ENCODE peak calls at places on chromosomes 3 and 15, in five cellular contexts. V is kidney, X is uterus, H is colonic mucosa, N is ascending aorta. Q is an unnamed sample.
A peak's percentile ranks its signal among the peaks of the same experiment; 100 is the strongest.

GRCh38 chr15:38559131-38559530 is 5.5 kb downstream of the RASGRP1 start:
- DNase-seq in V (no peak), X (no peak), H (no peak), N (no peak), Q (no peak)

GRCh38 chr3:192060160-192060783 is 599.3 kb downstream of the PYDC2 start:
- DNase-seq in V (no peak), X (no peak), H (no peak), N (no peak), Q (peak; percentile 37)

GRCh38 chr3:44326035-44326434 is 12.5 kb upstream of the TCAIM start:
- DNase-seq in V (no peak), X (no peak), H (no peak), N (no peak), Q (peak; percentile 59)

GRCh38 chr3:110799236-110799635 is 272.4 kb upstream of the NECTIN3 start:
- DNase-seq in V (no peak), X (no peak), H (no peak), N (no peak), Q (no peak)

GRCh38 chr3:83934208-83935150 is 1024.3 kb upstream of the CADM2 start:
- DNase-seq in V (no peak), X (no peak), H (no peak), N (no peak), Q (peak; percentile 1)

GRCh38 chr3:105274536-105274935 is 92.2 kb upstream of the ALCAM start:
- DNase-seq in V (no peak), X (no peak), H (no peak), N (no peak), Q (no peak)

GRCh38 chr3:13042127-13042931 is 30.9 kb downstream of the IQSEC1 start:
- DNase-seq in V (peak; percentile 61), X (no peak), H (no peak), N (no peak), Q (no peak)

GRCh38 chr15:58873267-58873666 is 60.2 kb downstream of the SLTM start:
- DNase-seq in V (no peak), X (no peak), H (no peak), N (no peak), Q (peak; percentile 55)

GRCh38 chr15:53808058-53808703 is 48.7 kb upstream of the WDR72 start:
- DNase-seq in V (no peak), X (no peak), H (no peak), N (no peak), Q (peak; percentile 3)

GRCh38 chr3:12369029-12369428 is 80.2 kb downstream of the PPARG start:
- DNase-seq in V (no peak), X (no peak), H (no peak), N (no peak), Q (no peak)

GRCh38 chr3:70120360-70120966 is 120.9 kb downstream of the SAMMSON start:
- DNase-seq in V (peak; percentile 70), X (peak; percentile 21), H (peak; percentile 84), N (no peak), Q (peak; percentile 34)

GRCh38 chr3:4211610-4212009 is 91.6 kb upstream of the SETMAR start:
- DNase-seq in V (no peak), X (no peak), H (no peak), N (no peak), Q (no peak)

GRCh38 chr3:184428561-184429175 is 48.8 kb downstream of the CHRD start:
- DNase-seq in V (no peak), X (no peak), H (no peak), N (no peak), Q (no peak)

GRCh38 chr3:37952564-37952963 is 38.0 kb upstream of the VILL start:
- DNase-seq in V (no peak), X (no peak), H (no peak), N (no peak), Q (peak; percentile 85)

DNA sequence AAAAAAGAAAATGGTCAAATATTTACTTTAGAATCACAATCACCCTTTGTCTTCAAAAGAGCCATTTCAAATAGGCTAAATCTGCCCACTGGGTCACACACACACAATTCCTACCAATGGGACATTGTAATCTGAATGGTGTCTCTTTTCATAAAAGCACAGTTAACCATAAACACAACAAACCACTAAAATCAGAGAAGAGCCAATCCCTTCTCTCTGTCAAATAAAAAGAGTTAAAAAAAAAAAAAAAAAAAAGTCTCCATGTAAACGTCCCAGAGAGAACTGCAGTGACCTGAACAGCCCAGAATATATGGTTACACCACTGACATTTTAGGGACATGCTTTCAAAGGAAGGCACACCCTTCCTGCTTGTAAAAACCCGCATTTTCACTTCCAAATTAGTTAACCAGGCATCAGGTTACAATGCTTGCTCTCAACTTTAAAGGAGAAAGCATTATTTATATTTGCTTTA is 63.7 kb downstream of the PRICKLE2 start:
- DNase-seq in V (no peak), X (no peak), H (no peak), N (no peak), Q (no peak)
- H3K27ac ChIP-seq in V (no peak overlapping the region), X (no peak overlapping the region), H (no peak overlapping the region), N (no peak overlapping the region), Q (no peak overlapping the region)

DNA sequence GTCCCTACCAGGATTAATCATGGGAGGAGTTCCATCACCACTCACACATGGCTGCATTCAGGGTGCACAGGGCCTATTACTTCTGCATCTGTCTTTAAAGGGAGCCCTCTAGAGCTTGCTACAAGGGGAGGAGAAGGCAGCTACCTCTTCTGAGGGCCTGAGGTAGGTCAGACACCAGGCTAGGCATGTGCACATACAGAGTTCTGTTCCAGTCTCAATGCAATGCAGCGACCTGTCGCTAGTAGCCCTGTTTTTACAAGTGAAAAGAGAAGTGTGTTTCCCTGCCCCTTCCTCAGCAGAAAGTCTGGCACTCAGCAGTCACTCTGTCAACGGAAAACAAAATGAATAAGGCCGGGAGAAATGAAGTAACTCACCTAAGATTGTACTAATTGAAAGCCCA is 102.7 kb downstream of the ROBO2 start:
- DNase-seq in V (no peak), X (no peak), H (no peak), N (no peak), Q (no peak)
- TF ChIP-seq CTCF in V (no peak), X (no peak), H (no peak), N (no peak), Q (no peak)

DNA sequence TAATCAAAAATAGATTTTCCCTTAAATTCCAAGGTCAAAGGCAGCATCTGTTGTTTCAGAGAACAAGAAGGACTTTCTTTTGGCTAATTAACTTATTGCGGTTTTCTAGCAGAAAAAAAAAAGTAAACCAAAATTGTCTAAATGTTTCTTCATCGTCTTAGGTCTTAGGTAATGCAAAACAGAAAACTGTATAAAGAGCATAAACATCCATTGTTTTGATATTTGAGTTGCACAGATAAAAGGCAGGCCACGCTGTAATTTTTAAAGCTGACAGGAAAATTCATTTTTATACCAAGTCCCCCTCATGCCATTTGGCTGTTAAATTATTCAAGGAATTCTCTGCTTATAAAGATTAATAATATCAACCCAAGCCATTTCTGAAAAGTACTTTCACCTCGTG is 139.0 kb downstream of the TNIK start:
- DNase-seq in V (no peak), X (no peak), H (no peak), N (no peak), Q (no peak)
- H3K27ac ChIP-seq in V (no peak overlapping the region), X (peak overlapping the region; percentile 25), H (no peak overlapping the region), N (peak overlapping the region; percentile 30), Q (no peak overlapping the region)

DNA sequence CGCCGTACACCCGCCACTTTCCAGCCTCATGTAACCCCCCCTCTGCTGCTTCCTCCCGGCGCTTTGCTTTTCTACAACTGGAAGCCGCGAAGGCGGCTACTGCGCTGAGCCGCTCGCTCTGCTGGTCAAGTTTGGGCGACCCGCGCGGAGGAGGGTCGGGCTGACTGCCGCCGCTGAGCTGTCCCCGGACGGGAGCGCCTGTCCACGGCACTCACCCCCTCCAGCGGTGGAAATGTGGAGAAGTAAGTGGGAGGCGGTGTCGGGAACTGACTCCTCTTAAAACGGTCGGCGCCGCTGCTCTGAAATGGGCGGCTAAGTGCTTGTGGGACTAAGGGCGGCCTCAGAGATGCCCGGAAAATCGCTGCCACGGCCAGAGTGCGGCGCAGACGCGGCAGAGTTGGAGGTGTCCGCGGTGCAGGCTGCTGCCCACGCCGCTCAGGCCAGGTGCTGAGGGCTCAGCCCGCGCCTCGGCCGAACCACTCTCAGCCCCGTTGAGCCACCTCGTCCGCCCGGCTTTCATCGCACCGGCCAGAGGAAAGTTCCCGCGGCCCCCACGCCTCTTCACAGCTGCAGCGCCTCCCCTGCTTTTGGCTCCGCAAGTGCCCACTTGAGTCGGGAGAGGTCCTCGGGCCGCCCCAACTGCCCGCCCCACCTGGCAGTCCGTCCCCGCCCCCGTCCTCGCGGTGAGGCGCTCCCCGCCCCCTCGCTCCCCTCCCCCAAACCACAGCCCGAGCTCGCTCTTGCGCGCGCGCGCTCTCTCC is 394 bp upstream of the EPHA6 start:
- DNase-seq in V (peak; percentile 84), X (peak; percentile 45), H (peak; percentile 38), N (no peak), Q (peak; percentile 58)
- TF ChIP-seq CTCF in V (no peak), X (no peak), H (no peak), N (no peak), Q (no peak)

GRCh38 chr3:129553771-129554170 is 10.8 kb downstream of the H1-8 start:
- DNase-seq in V (no peak), X (no peak), H (no peak), N (no peak), Q (no peak)

GRCh38 chr3:129555176-129555575 is 12.2 kb downstream of the H1-8 start:
- DNase-seq in V (no peak), X (no peak), H (no peak), N (no peak), Q (no peak)

GRCh38 chr3:129555616-129556357 is 12.8 kb downstream of the H1-8 start:
- DNase-seq in V (peak; percentile 72), X (no peak), H (no peak), N (no peak), Q (no peak)

GRCh38 chr3:129553171-129553570 is 10.2 kb downstream of the H1-8 start:
- DNase-seq in V (no peak), X (no peak), H (no peak), N (no peak), Q (no peak)

GRCh38 chr3:129554356-129555120 is 11.6 kb downstream of the H1-8 start:
- DNase-seq in V (no peak), X (no peak), H (no peak), N (no peak), Q (peak; percentile 40)
- H3K27ac ChIP-seq in V (no peak overlapping the region), X (peak overlapping the region; percentile 44), H (no peak overlapping the region), N (no peak overlapping the region), Q (peak overlapping the region; percentile 19)

GRCh38 chr15:95226835-95227234 is 995.5 kb downstream of the MCTP2 start:
- DNase-seq in V (no peak), X (no peak), H (no peak), N (no peak), Q (no peak)
- TF ChIP-seq CTCF in V (no peak), X (no peak), H (no peak), N (no peak), Q (no peak)

GRCh38 chr3:141114179-141114745 is 63.1 kb downstream of the SPSB4 start:
- DNase-seq in V (no peak), X (no peak), H (no peak), N (no peak), Q (no peak)

GRCh38 chr3:141116791-141117190 is 65.6 kb downstream of the SPSB4 start:
- DNase-seq in V (no peak), X (no peak), H (no peak), N (no peak), Q (no peak)

GRCh38 chr3:141115752-141116541 is 64.8 kb downstream of the SPSB4 start:
- DNase-seq in V (no peak), X (no peak), H (no peak), N (no peak), Q (peak; percentile 64)

GRCh38 chr3:141112686-141113255 is 61.6 kb downstream of the SPSB4 start:
- DNase-seq in V (no peak), X (no peak), H (no peak), N (no peak), Q (no peak)

GRCh38 chr3:141114816-141115458 is 63.8 kb downstream of the SPSB4 start:
- DNase-seq in V (no peak), X (no peak), H (no peak), N (no peak), Q (no peak)
- H3K27ac ChIP-seq in V (no peak overlapping the region), X (peak overlapping the region; percentile 68), H (no peak overlapping the region), N (no peak overlapping the region), Q (no peak overlapping the region)

Q was measured in fibroblast of lung.